ENCODE peak calls at places on chromosomes 1 and 21, in five cellular contexts. One of them, this sample, is unnamed.

GRCh38 chr1:109395602-109396512 is 1.9 kb downstream of the SORT1 start:
- DNase-seq in adrenal gland: no peak
- DNase-seq in H1: no peak
- DNase-seq in A549: no peak
- DNase-seq in endothelial cell of umbilical vein: no peak
- DNase-seq in this sample: no peak

GRCh38 chr1:206979379-206980043 is 9.3 kb upstream of the FCAMR start:
- DNase-seq in adrenal gland: no peak
- DNase-seq in H1: no peak
- DNase-seq in A549: peak; percentile 34
- DNase-seq in endothelial cell of umbilical vein: no peak
- DNase-seq in this sample: peak; percentile 14

GRCh38 chr1:35031103-35031452 is 667 bp downstream of the ZMYM6 start:
- DNase-seq in adrenal gland: peak; percentile 30
- DNase-seq in H1: peak; percentile 13
- DNase-seq in A549: peak; percentile 10
- DNase-seq in endothelial cell of umbilical vein: peak; percentile 73
- DNase-seq in this sample: peak; percentile 79

GRCh38 chr1:225896937-225897549 is 8.1 kb upstream of the LEFTY1 start:
- DNase-seq in adrenal gland: no peak
- DNase-seq in H1: no peak
- DNase-seq in A549: peak; percentile 52
- DNase-seq in endothelial cell of umbilical vein: no peak
- DNase-seq in this sample: no peak

GRCh38 chr1:20366766-20367602 is 76.3 kb downstream of the VWA5B1 start:
- DNase-seq in adrenal gland: no peak
- DNase-seq in H1: peak; percentile 43
- DNase-seq in A549: peak; percentile 76
- DNase-seq in endothelial cell of umbilical vein: peak; percentile 18
- DNase-seq in this sample: no peak

GRCh38 chr1:95021085-95021484 is 51.7 kb downstream of the ALG14 start:
- DNase-seq in adrenal gland: no peak
- DNase-seq in H1: no peak
- DNase-seq in A549: no peak
- DNase-seq in endothelial cell of umbilical vein: no peak
- DNase-seq in this sample: no peak

GRCh38 chr1:225768662-225769426 is 8.8 kb upstream of the SRP9 start:
- DNase-seq in adrenal gland: no peak
- DNase-seq in H1: no peak
- DNase-seq in A549: no peak
- DNase-seq in endothelial cell of umbilical vein: no peak
- DNase-seq in this sample: peak; percentile 18

GRCh38 chr1:15696956-15697521 is 12.9 kb downstream of the PLEKHM2 start:
- DNase-seq in adrenal gland: no peak
- DNase-seq in H1: no peak
- DNase-seq in A549: no peak
- DNase-seq in endothelial cell of umbilical vein: no peak
- DNase-seq in this sample: no peak

GRCh38 chr1:172581273-172581672 is 48.3 kb downstream of the SUCO start:
- DNase-seq in adrenal gland: no peak
- DNase-seq in H1: no peak
- DNase-seq in A549: no peak
- DNase-seq in endothelial cell of umbilical vein: no peak
- DNase-seq in this sample: no peak

GRCh38 chr1:25771246-25772114 is 28.5 kb upstream of the SELENON start:
- DNase-seq in adrenal gland: peak; percentile 58
- DNase-seq in H1: no peak
- DNase-seq in A549: no peak
- DNase-seq in endothelial cell of umbilical vein: no peak
- DNase-seq in this sample: no peak

GRCh38 chr21:29403922-29404538 is 105.3 kb downstream of the BACH1 start:
- DNase-seq in adrenal gland: no peak
- DNase-seq in H1: no peak
- DNase-seq in A549: no peak
- DNase-seq in endothelial cell of umbilical vein: no peak
- DNase-seq in this sample: peak; percentile 33

GRCh38 chr1:109804660-109805059 is 40.9 kb upstream of the EPS8L3 start:
- DNase-seq in adrenal gland: no peak
- DNase-seq in H1: no peak
- DNase-seq in A549: no peak
- DNase-seq in endothelial cell of umbilical vein: no peak
- DNase-seq in this sample: no peak

GRCh38 chr1:84006574-84006973 is 7.6 kb upstream of the TTLL7 start:
- DNase-seq in adrenal gland: no peak
- DNase-seq in H1: no peak
- DNase-seq in A549: no peak
- DNase-seq in endothelial cell of umbilical vein: no peak
- DNase-seq in this sample: peak; percentile 34

GRCh38 chr1:8357329-8358101 is 39.6 kb downstream of the SLC45A1 start:
- DNase-seq in adrenal gland: peak; percentile 56
- DNase-seq in H1: no peak
- DNase-seq in A549: no peak
- DNase-seq in endothelial cell of umbilical vein: no peak
- DNase-seq in this sample: peak; percentile 19

GRCh38 chr1:31010081-31010989 is 55.2 kb downstream of the PUM1 start:
- DNase-seq in adrenal gland: no peak
- DNase-seq in H1: no peak
- DNase-seq in A549: no peak
- DNase-seq in endothelial cell of umbilical vein: no peak
- DNase-seq in this sample: no peak

GRCh38 chr1:164723296-164723731 is 164.3 kb downstream of the PBX1 start:
- DNase-seq in adrenal gland: no peak
- DNase-seq in H1: no peak
- DNase-seq in A549: no peak
- DNase-seq in endothelial cell of umbilical vein: no peak
- DNase-seq in this sample: no peak

GRCh38 chr1:77475631-77476030 is 193.8 kb downstream of the AK5 start:
- DNase-seq in adrenal gland: no peak
- DNase-seq in H1: no peak
- DNase-seq in A549: no peak
- DNase-seq in endothelial cell of umbilical vein: no peak
- DNase-seq in this sample: no peak

GRCh38 chr1:21667348-21668231 is 1.6 kb downstream of the RAP1GAP start:
- DNase-seq in adrenal gland: no peak
- DNase-seq in H1: no peak
- DNase-seq in A549: no peak
- DNase-seq in endothelial cell of umbilical vein: no peak
- DNase-seq in this sample: no peak

GRCh38 chr1:51518033-51518729 is 885 bp downstream of the EPS15 start:
- DNase-seq in adrenal gland: peak; percentile 56
- DNase-seq in H1: no peak
- DNase-seq in A549: peak; percentile 25
- DNase-seq in endothelial cell of umbilical vein: peak; percentile 57
- DNase-seq in this sample: peak; percentile 84

GRCh38 chr1:170307426-170307825 is 161.7 kb downstream of the NTMT2 start:
- DNase-seq in adrenal gland: no peak
- DNase-seq in H1: no peak
- DNase-seq in A549: no peak
- DNase-seq in endothelial cell of umbilical vein: no peak
- DNase-seq in this sample: no peak

DNA sequence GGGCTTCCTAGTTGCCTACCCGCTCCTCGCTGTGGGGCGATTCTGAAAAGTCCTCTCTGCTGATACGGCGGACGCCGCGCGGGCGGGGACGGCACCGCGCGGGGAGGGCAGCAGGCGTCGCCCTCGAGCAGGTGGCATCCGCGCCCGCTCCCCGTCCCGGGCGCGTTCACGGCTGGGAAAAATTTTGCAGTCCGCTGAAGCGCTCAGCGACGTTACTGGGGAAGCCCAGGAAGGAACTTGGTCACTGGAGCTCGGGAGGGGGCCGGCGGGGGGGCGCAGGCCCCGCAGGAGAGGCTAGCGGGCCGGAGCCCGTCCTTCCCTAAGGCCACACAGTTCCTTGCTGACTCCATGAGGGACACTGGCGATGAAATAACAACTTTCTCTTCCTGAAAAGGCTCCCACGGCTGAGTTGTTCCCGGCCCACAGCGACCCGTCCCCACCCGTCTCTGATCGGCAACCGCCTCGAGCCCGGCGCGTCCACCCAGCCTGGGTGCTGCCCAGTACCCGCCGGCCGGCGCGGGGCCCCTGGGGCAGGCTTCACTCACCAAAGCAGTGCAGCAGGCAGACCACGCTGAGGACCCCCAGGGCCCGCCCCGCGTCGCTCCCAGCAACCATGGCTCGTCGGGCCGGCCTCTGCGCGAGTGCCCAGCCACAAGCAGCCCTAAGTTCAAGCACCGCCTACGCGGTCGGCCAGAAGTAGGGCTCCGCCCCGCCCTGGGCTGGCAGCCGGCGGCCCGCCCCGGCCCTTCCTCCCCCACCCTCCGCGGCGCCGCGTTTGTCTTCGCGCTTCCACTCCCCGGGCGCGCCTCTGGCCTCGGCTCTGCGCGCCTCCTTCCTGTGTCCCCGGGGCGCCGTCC is at the start of gene CD58:
- DNase-seq in adrenal gland: peak; percentile 85
- DNase-seq in H1: peak; percentile 65
- DNase-seq in A549: peak; percentile 69
- DNase-seq in endothelial cell of umbilical vein: peak; percentile 83
- DNase-seq in this sample: peak; percentile 92
- TF ChIP-seq POLR2A in adrenal gland: peak; percentile 52
- TF ChIP-seq POLR2A in H1: peak; percentile 68
- TF ChIP-seq POLR2A in A549: peak; percentile 72
- TF ChIP-seq POLR2A in endothelial cell of umbilical vein: peak; percentile 81
- TF ChIP-seq POLR2A in this sample: peak; percentile 85

DNA sequence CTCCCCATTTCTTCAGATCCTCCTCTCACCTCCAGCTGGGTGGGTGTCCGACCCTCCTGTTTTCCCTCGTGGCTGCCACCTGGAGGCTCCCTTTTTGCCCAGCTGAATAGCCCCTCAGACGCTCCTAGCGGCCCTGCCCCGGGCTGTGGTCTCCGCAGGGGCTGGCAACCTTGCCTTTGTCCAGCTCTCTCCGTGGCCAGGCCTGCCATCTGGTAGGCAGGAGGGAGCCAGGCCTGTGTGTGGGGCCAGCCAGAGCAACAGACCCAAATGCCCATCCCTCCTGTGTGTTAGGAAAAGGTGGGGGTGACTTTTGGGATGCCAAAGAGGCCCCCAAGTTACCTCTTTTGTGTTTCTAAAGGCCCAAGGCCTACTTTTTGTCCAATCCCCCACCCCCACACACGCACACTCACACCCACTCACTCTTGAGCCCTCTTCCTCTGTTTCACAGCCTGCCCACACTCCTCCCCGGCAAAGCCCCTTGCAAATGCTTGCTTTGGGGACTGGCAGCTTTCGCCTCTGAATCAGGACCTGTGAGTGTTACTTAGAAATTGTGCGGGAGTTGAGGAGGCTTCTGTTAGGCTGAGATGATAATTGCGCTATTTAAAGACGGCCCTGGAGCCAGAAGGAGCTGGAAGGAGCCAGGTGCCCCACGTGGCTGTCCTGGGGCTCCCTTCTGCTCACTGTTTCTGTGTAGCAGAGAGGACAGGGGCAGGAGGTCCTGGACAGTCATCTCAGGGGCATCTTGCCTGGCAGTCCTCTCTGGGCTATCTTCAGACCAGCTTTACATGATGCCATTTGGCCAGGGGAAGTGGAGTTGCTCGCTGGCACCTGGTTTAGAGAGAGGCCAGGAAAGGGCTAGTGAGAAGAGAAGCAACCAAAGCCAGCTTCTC is 9.1 kb downstream of the PPFIA4 start:
- DNase-seq in adrenal gland: no peak
- DNase-seq in H1: no peak
- DNase-seq in A549: no peak
- DNase-seq in endothelial cell of umbilical vein: no peak
- DNase-seq in this sample: no peak
- TF ChIP-seq POLR2A in adrenal gland: no peak
- TF ChIP-seq POLR2A in H1: no peak
- TF ChIP-seq POLR2A in A549: no peak
- TF ChIP-seq POLR2A in endothelial cell of umbilical vein: no peak
- TF ChIP-seq POLR2A in this sample: no peak

GRCh38 chr1:39738622-39739366 is at the start of gene PPIE:
- DNase-seq in adrenal gland: peak; percentile 93
- DNase-seq in H1: peak; percentile 79
- DNase-seq in A549: peak; percentile 68
- DNase-seq in endothelial cell of umbilical vein: peak; percentile 88
- DNase-seq in this sample: peak; percentile 95
- TF ChIP-seq POLR2A in adrenal gland: no peak
- TF ChIP-seq POLR2A in H1: no peak
- TF ChIP-seq POLR2A in A549: peak; percentile 83
- TF ChIP-seq POLR2A in endothelial cell of umbilical vein: peak; percentile 85
- TF ChIP-seq POLR2A in this sample: peak; percentile 68

GRCh38 chr1:998905-999796 is 746 bp downstream of the HES4 start:
- DNase-seq in adrenal gland: peak; percentile 28
- DNase-seq in H1: no peak
- DNase-seq in A549: no peak
- DNase-seq in endothelial cell of umbilical vein: no peak
- DNase-seq in this sample: no peak
- TF ChIP-seq POLR2A in adrenal gland: no peak
- TF ChIP-seq POLR2A in H1: no peak
- TF ChIP-seq POLR2A in A549: no peak
- TF ChIP-seq POLR2A in endothelial cell of umbilical vein: no peak
- TF ChIP-seq POLR2A in this sample: no peak

GRCh38 chr1:178724734-178725602 is at the start of gene RALGPS2:
- DNase-seq in adrenal gland: peak; percentile 73
- DNase-seq in H1: peak; percentile 46
- DNase-seq in A549: peak; percentile 57
- DNase-seq in endothelial cell of umbilical vein: peak; percentile 84
- DNase-seq in this sample: peak; percentile 89
- TF ChIP-seq POLR2A in adrenal gland: no peak
- TF ChIP-seq POLR2A in H1: no peak
- TF ChIP-seq POLR2A in A549: peak; percentile 55
- TF ChIP-seq POLR2A in endothelial cell of umbilical vein: no peak
- TF ChIP-seq POLR2A in this sample: peak; percentile 54

DNA sequence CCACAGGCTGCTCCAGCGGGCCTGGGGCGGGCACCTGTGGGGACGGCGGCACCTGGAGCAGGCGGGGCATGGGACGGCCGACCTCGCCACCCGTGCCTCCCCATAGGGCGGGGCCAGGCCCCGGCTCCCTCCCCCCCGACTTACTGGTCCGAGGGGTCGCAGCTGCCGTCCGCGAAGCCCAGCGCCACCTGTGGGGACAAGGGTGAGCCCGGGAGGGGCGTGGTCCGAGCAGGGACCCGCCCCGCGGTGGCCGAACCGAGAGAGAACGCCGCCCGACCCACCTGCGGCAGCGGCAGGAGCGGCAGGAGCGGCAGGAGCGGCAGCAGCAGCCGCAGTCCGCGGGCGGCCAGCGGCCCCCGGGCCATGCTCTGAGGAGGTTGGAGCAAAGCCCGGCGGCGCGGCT is at the start of gene TMEM52:
- DNase-seq in adrenal gland: no peak
- DNase-seq in H1: no peak
- DNase-seq in A549: no peak
- DNase-seq in endothelial cell of umbilical vein: no peak
- DNase-seq in this sample: no peak
- TF ChIP-seq POLR2A in adrenal gland: peak; percentile 56
- TF ChIP-seq POLR2A in H1: no peak
- TF ChIP-seq POLR2A in A549: no peak
- TF ChIP-seq POLR2A in endothelial cell of umbilical vein: no peak
- TF ChIP-seq POLR2A in this sample: no peak